ENCODE peak calls at places on chromosome 18, in four cellular contexts. M is endothelial cell, S is omental fat pad, N is astrocyte of the spinal cord. X is an unnamed sample.

GRCh38 chr18:71189581-71189980 is 900.7 kb downstream of the SOCS6 start:
- DNase-seq in M (no peak), S (no peak), N (no peak), X (no peak)

GRCh38 chr18:64886995-64887394 is 738.1 kb upstream of the LINC00305 start:
- DNase-seq in M (no peak), S (no peak), N (no peak), X (no peak)

GRCh38 chr18:79442508-79443221 is 46.9 kb downstream of the NFATC1 start:
- DNase-seq in M (no peak), S (no peak), N (no peak), X (no peak)

GRCh38 chr18:75067996-75068645 is 140.8 kb downstream of the PTGR3 start:
- DNase-seq in M (no peak), S (no peak), N (no peak), X (no peak)

GRCh38 chr18:63444567-63444966 is 22.3 kb upstream of the VPS4B start:
- DNase-seq in M (no peak), S (no peak), N (peak), X (no peak)

GRCh38 chr18:50469380-50469781 is 90.5 kb upstream of the MAPK4 start:
- DNase-seq in M (no peak), S (no peak), N (no peak), X (peak)

GRCh38 chr18:29439398-29439797 is 1262.5 kb upstream of the CDH2 start:
- DNase-seq in M (no peak), S (no peak), N (no peak), X (no peak)

GRCh38 chr18:12598181-12598921 is 59.6 kb downstream of the SPIRE1 start:
- DNase-seq in M (peak), S (no peak), N (peak), X (no peak)

GRCh38 chr18:6294119-6294784 is 120.5 kb downstream of the L3MBTL4 start:
- DNase-seq in M (no peak), S (no peak), N (peak), X (peak)

GRCh38 chr18:60873708-60874107 is 459.5 kb upstream of the CDH20 start:
- DNase-seq in M (no peak), S (no peak), N (peak), X (no peak)

GRCh38 chr18:27315001-27315400 is 129.9 kb upstream of the CHST9 start:
- DNase-seq in M (no peak), S (no peak), N (peak), X (no peak)

GRCh38 chr18:26479065-26479685 is 69.2 kb downstream of the KCTD1 start:
- DNase-seq in M (no peak), S (no peak), N (peak), X (no peak)

GRCh38 chr18:78792094-78792493 is 187.5 kb upstream of the SALL3 start:
- DNase-seq in M (no peak), S (no peak), N (no peak), X (no peak)

GRCh38 chr18:52339891-52340371 is at the start of gene DCC:
- DNase-seq in M (peak), S (no peak), N (peak), X (no peak)

GRCh38 chr18:31356025-31356424 is 20.6 kb upstream of the DSG4 start:
- DNase-seq in M (no peak), S (no peak), N (no peak), X (no peak)

GRCh38 chr18:8329186-8329771 is 280.0 kb upstream of the RAB12 start:
- DNase-seq in M (no peak), S (no peak), N (peak), X (no peak)

GRCh38 chr18:41875094-41875780 is 79.8 kb upstream of the PIK3C3 start:
- DNase-seq in M (no peak), S (no peak), N (peak), X (no peak)

GRCh38 chr18:22467760-22468553 is 50.2 kb upstream of the CTAGE1 start:
- DNase-seq in M (no peak), S (no peak), N (peak), X (no peak)

GRCh38 chr18:36688020-36688965 is 140.5 kb downstream of the TPGS2 start:
- DNase-seq in M (peak), S (peak), N (peak), X (peak)

GRCh38 chr18:22335644-22336275 is 82.0 kb downstream of the CTAGE1 start:
- DNase-seq in M (peak), S (no peak), N (no peak), X (no peak)

GRCh38 chr18:2303517-2304238 is 267.6 kb downstream of the METTL4 start:
- DNase-seq in M (no peak), S (no peak), N (peak), X (no peak)

GRCh38 chr18:56240405-56240804 is 398.0 kb downstream of the TXNL1 start:
- DNase-seq in M (no peak), S (no peak), N (peak), X (no peak)

GRCh38 chr18:79388043-79388442 is 7.7 kb upstream of the NFATC1 start:
- DNase-seq in M (no peak), S (no peak), N (no peak), X (no peak)

GRCh38 chr18:57466745-57467144 is 31.6 kb downstream of the ONECUT2 start:
- DNase-seq in M (no peak), S (no peak), N (no peak), X (no peak)

GRCh38 chr18:70758780-70759179 is 469.9 kb downstream of the SOCS6 start:
- DNase-seq in M (no peak), S (no peak), N (no peak), X (no peak)

GRCh38 chr18:59898609-59899297 is 1.0 kb upstream of the PMAIP1 start:
- DNase-seq in M (peak), S (no peak), N (no peak), X (peak)

GRCh38 chr18:32175265-32175664 is 14.6 kb upstream of the MEP1B start:
- DNase-seq in M (no peak), S (no peak), N (no peak), X (no peak)

GRCh38 chr18:32707153-32707552 is 65.7 kb downstream of the KLHL14 start:
- DNase-seq in M (peak), S (no peak), N (no peak), X (no peak)

GRCh38 chr18:23528580-23529472 is 25.5 kb downstream of the RMC1 start:
- DNase-seq in M (no peak), S (no peak), N (no peak), X (no peak)

GRCh38 chr18:60246606-60247005 is 126.0 kb downstream of the MC4R start:
- DNase-seq in M (no peak), S (no peak), N (no peak), X (no peak)

GRCh38 chr18:297936-298335 is 30.1 kb upstream of the THOC1 start:
- DNase-seq in M (no peak), S (no peak), N (no peak), X (no peak)

GRCh38 chr18:3692691-3693090 is 242.7 kb downstream of the TGIF1 start:
- DNase-seq in M (no peak), S (no peak), N (no peak), X (no peak)

GRCh38 chr18:49251451-49251850 is 209.0 kb downstream of the DYM start:
- DNase-seq in M (no peak), S (no peak), N (no peak), X (no peak)

GRCh38 chr18:49249523-49249922 is 210.9 kb downstream of the DYM start:
- DNase-seq in M (no peak), S (no peak), N (peak), X (no peak)

GRCh38 chr18:49247786-49248185 is 212.7 kb downstream of the DYM start:
- DNase-seq in M (no peak), S (no peak), N (peak), X (no peak)

GRCh38 chr18:49250819-49251388 is 209.5 kb downstream of the DYM start:
- DNase-seq in M (no peak), S (no peak), N (peak), X (no peak)
- TF ChIP-seq CTCF in M (no peak), S (no peak), N (peak), X (peak)

GRCh38 chr18:9405130-9405529 is 70.2 kb upstream of the RALBP1 start:
- DNase-seq in M (no peak), S (no peak), N (no peak), X (no peak)
- TF ChIP-seq CTCF in M (no peak), S (no peak), N (no peak), X (no peak)

GRCh38 chr18:77059294-77059916 is 73.2 kb downstream of the MBP start:
- DNase-seq in M (peak), S (no peak), N (peak), X (no peak)
- TF ChIP-seq CTCF in M (peak), S (no peak), N (peak), X (peak)

GRCh38 chr18:35267161-35267651 is 22.8 kb downstream of the ZSCAN30 start:
- DNase-seq in M (peak), S (peak), N (peak), X (peak)
- TF ChIP-seq CTCF in M (no peak), S (no peak), N (no peak), X (no peak)

GRCh38 chr18:13725566-13726227 is 661 bp downstream of the FAM210A start:
- DNase-seq in M (no peak), S (no peak), N (no peak), X (no peak)

GRCh38 chr18:13726972-13727331 is 479 bp downstream of the RNMT start:
- DNase-seq in M (peak), S (no peak), N (no peak), X (peak)

GRCh38 chr18:13730486-13730885 is 4.0 kb downstream of the RNMT start:
- DNase-seq in M (no peak), S (no peak), N (no peak), X (no peak)

GRCh38 chr18:13726228-13726971 is at the start of the genes FAM210A and RNMT:
- DNase-seq in M (peak), S (peak), N (peak), X (peak)
- TF ChIP-seq CTCF in M (no peak), S (no peak), N (no peak), X (no peak)

GRCh38 chr18:72648079-72648478 is 103.9 kb upstream of the CBLN2 start:
- DNase-seq in M (no peak), S (no peak), N (no peak), X (no peak)

GRCh38 chr18:72652990-72653593 is 109.0 kb upstream of the CBLN2 start:
- DNase-seq in M (peak), S (no peak), N (peak), X (no peak)

DNA sequence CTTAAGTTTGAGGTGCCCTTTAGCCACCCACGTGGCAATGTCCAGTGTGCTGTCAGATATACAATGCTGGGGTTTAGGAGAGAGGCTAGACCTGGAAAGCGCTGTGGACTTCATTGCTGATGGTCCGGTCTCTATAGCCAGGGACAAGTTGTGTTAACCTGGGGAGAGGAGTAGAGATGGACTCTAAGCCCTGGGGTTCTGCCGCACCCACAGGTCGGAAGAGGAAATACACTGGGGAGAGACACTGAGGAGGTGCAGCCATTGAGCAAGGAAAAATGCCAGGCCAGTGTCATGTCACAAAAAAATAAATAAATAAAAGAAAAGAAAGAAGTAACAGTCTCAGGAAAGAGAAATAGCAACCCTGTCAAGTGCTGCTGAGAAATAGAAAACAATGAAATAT is 106.9 kb upstream of the CBLN2 start:
- DNase-seq in M (no peak), S (no peak), N (no peak), X (no peak)
- TF ChIP-seq CTCF in M (no peak), S (no peak), N (no peak), X (no peak)